ENCODE peak calls at places on chromosomes 13 and 19, in four cellular contexts. A, E, R and I are unnamed samples.

GRCh38 chr13:97255515-97255999 is 33.4 kb downstream of the MBNL2 start:
- DNase-seq in A (no peak), E (no peak), R (no peak), I (no peak)

GRCh38 chr19:51712461-51713081 is 11.2 kb downstream of the HAS1 start:
- DNase-seq in A (peak), E (no peak), R (no peak), I (no peak)

GRCh38 chr13:31929031-31929770 is 102.4 kb upstream of the FRY start:
- DNase-seq in A (peak), E (no peak), R (no peak), I (no peak)

GRCh38 chr13:48304132-48304876 is 753 bp downstream of the RB1 start:
- DNase-seq in A (peak), E (no peak), R (peak), I (peak)

GRCh38 chr13:102863590-102863989 is 17.8 kb downstream of the ERCC5 start:
- DNase-seq in A (no peak), E (no peak), R (no peak), I (no peak)

GRCh38 chr19:13849991-13850909 is 26.7 kb upstream of the NANOS3 start:
- DNase-seq in A (peak), E (peak), R (peak), I (peak)

GRCh38 chr13:77919351-77920294 is 992 bp upstream of the EDNRB start:
- DNase-seq in A (peak), E (no peak), R (no peak), I (no peak)

GRCh38 chr13:51158365-51158764 is 47.3 kb upstream of the C13orf42 start:
- DNase-seq in A (no peak), E (no peak), R (no peak), I (no peak)

GRCh38 chr19:48558018-48558684 is 6.2 kb downstream of the SULT2B1 start:
- DNase-seq in A (peak), E (no peak), R (no peak), I (peak)

GRCh38 chr13:40401911-40402776 is 264.3 kb downstream of the FOXO1 start:
- DNase-seq in A (peak), E (no peak), R (no peak), I (peak)

GRCh38 chr13:72062566-72062965 is 195.6 kb upstream of the DACH1 start:
- DNase-seq in A (no peak), E (no peak), R (no peak), I (no peak)

GRCh38 chr13:92716749-92717148 is 509.9 kb upstream of the GPC6 start:
- DNase-seq in A (peak), E (no peak), R (no peak), I (no peak)

GRCh38 chr19:29878973-29879654 is 62.9 kb upstream of the URI1 start:
- DNase-seq in A (peak), E (no peak), R (no peak), I (no peak)

GRCh38 chr19:12113121-12113520 is 27.0 kb downstream of the ZNF20 start:
- DNase-seq in A (no peak), E (no peak), R (no peak), I (no peak)

GRCh38 chr19:5804516-5805464 is at the start of gene NRTN:
- DNase-seq in A (no peak), E (peak), R (peak), I (peak)

GRCh38 chr19:55279773-55280643 is at the start of gene HSPBP1:
- DNase-seq in A (peak), E (peak), R (peak), I (peak)

GRCh38 chr19:55276720-55277430 is 3.0 kb downstream of the HSPBP1 start:
- DNase-seq in A (no peak), E (no peak), R (no peak), I (no peak)

GRCh38 chr19:55277494-55277893 is 2.4 kb downstream of the HSPBP1 start:
- DNase-seq in A (no peak), E (no peak), R (no peak), I (no peak)

GRCh38 chr19:55278391-55279135 is 1.3 kb downstream of the HSPBP1 start:
- DNase-seq in A (no peak), E (no peak), R (no peak), I (no peak)

GRCh38 chr19:55279376-55279772 is 536 bp downstream of the HSPBP1 start:
- DNase-seq in A (no peak), E (no peak), R (no peak), I (no peak)
- H3K27ac ChIP-seq in A (peak), E (peak), R (peak), I (peak)

GRCh38 chr19:38483016-38483630 is 49.6 kb downstream of the RYR1 start:
- DNase-seq in A (no peak), E (no peak), R (no peak), I (no peak)

GRCh38 chr19:38484747-38485146 is 51.3 kb downstream of the RYR1 start:
- DNase-seq in A (no peak), E (no peak), R (no peak), I (no peak)

GRCh38 chr19:38488096-38488495 is 54.6 kb downstream of the RYR1 start:
- DNase-seq in A (no peak), E (no peak), R (no peak), I (no peak)

GRCh38 chr19:38486731-38487336 is 53.3 kb downstream of the RYR1 start:
- DNase-seq in A (no peak), E (no peak), R (no peak), I (no peak)

DNA sequence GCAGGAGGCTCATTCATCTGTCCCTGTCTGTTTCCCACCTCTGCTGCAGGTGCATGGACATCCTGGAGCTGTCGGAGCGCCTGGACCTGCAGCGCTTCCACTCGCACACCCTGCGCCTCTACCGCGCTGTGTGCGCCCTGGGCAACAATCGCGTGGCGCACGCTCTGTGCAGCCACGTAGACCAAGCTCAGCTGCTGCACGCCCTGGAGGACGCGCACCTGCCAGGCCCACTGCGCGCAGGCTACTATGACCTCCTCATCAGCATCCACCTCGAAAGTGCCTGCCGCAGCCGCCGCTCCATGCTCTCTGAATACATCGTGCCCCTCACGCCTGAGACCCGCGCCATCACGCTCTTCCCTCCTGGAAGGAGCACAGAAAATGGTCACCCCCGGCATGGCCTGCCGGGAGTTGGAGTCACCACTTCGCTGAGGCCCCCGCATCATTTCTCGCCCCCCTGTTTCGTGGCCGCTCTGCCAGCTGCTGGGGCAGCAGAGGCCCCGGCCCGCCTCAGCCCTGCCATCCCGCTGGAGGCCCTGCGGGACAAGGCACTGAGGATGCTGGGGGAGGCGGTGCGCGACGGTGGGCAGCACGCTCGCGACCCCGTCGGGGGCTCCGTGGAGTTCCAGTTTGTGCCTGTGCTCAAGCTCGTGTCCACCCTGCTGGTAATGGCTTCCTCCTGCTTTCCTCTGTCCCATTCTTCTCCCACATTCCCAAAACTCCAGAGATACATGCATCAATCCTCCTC is 52.2 kb downstream of the RYR1 start:
- DNase-seq in A (no peak), E (no peak), R (no peak), I (no peak)
- H3K27ac ChIP-seq in A (no peak), E (no peak), R (no peak), I (no peak)

DNA sequence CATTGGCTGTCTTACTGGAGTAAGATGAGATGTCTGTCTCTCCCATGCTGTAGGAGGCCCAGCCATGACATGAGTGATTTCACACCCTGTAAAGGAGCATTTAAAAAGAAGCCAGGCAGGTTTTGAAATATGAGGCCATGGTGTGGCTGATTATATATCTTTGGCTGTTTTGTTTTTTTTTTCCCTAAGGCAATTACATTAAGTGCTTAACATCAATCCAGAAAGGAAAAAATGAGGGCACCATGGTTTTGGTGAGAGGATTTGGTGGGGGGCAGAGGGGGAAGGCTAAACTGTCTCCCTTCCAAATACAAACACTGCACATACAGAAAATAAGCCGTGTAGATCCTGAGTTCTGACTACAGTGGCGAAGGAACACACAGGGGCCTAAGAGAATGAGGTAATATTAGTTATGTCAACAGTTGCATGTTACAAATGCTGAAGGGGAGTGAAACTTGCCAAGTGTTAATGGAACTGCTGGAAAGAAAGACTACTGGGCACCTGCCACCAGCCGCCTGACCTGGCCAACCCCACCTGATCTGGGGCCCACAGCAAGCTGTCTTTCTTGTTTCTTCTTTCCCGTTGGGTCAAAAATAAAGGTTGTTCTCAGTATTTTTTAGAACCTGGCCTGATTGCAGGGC is 183.7 kb upstream of the TSC22D1 start:
- DNase-seq in A (no peak), E (no peak), R (no peak), I (peak)
- H3K27ac ChIP-seq in A (peak), E (no peak), R (no peak), I (peak)

GRCh38 chr19:45468803-45469131 is 971 bp downstream of the FOSB start:
- DNase-seq in A (peak), E (no peak), R (peak), I (peak)

GRCh38 chr19:45467456-45468158 is at the start of gene FOSB:
- DNase-seq in A (peak), E (peak), R (peak), I (peak)

GRCh38 chr19:45468159-45468651 is 409 bp downstream of the FOSB start:
- DNase-seq in A (peak), E (no peak), R (no peak), I (peak)

GRCh38 chr19:45464861-45465427 is 2.9 kb upstream of the FOSB start:
- DNase-seq in A (peak), E (no peak), R (no peak), I (no peak)

DNA sequence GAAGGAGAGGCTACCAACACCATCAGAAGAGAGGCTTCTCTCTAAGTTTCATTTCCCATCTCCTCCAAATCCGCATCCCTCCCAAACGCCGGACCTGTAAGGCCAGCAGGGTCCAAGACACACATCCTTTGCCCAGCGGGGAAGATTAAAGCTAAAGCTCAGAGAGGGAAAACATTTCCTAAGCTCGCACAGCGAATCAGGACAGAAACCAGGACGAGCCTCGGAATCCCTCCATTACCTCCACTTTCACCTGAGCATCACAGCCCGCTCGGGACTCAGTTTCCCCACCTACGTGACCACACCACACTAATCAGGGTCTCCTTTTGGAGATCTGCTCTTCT is 711 bp upstream of the FOSB start:
- DNase-seq in A (peak), E (no peak), R (no peak), I (no peak)
- H3K27ac ChIP-seq in A (peak), E (peak), R (peak), I (peak)

GRCh38 chr19:15402411-15403150 is 16.2 kb downstream of the AKAP8L start:
- DNase-seq in A (no peak), E (no peak), R (no peak), I (no peak)

GRCh38 chr19:15403151-15403531 is 15.6 kb downstream of the AKAP8L start:
- DNase-seq in A (no peak), E (no peak), R (no peak), I (no peak)

GRCh38 chr19:15399635-15400034 is 19.2 kb downstream of the AKAP8L start:
- DNase-seq in A (no peak), E (no peak), R (no peak), I (no peak)

GRCh38 chr19:15400521-15401396 is 18.0 kb downstream of the AKAP8L start:
- DNase-seq in A (no peak), E (no peak), R (no peak), I (no peak)

GRCh38 chr19:15401397-15401710 is 17.4 kb downstream of the AKAP8L start:
- DNase-seq in A (no peak), E (no peak), R (no peak), I (no peak)
- H3K27ac ChIP-seq in A (no peak), E (no peak), R (no peak), I (no peak)

GRCh38 chr13:63481334-63481733 is 2065.7 kb upstream of the PCDH20 start:
- DNase-seq in A (no peak), E (no peak), R (no peak), I (no peak)
- H3K27ac ChIP-seq in A (no peak), E (no peak), R (no peak), I (no peak)

GRCh38 chr19:55228403-55229031 is at the start of gene TMEM86B:
- DNase-seq in A (no peak), E (no peak), R (no peak), I (peak)
- H3K27ac ChIP-seq in A (no peak), E (no peak), R (no peak), I (peak)